ENCODE peak calls at places on chromosomes 16 and 17, in four cellular contexts. One of them, this sample, is unnamed.
A peak's percentile ranks its signal among the peaks of the same experiment; 100 is the strongest.

GRCh38 chr16:20883554-20884239 is 16.5 kb downstream of the DCUN1D3 start:
- DNase-seq in colonic mucosa: no peak
- DNase-seq in body of pancreas: no peak
- DNase-seq in right lobe of liver: no peak
- DNase-seq in this sample: no peak

GRCh38 chr16:75485230-75486013 is 9.8 kb downstream of the CHST6 start:
- DNase-seq in colonic mucosa: no peak
- DNase-seq in body of pancreas: no peak
- DNase-seq in right lobe of liver: no peak
- DNase-seq in this sample: no peak

GRCh38 chr17:9971991-9972390 is 66.9 kb upstream of the RCVRN start:
- DNase-seq in colonic mucosa: peak; percentile 66
- DNase-seq in body of pancreas: no peak
- DNase-seq in right lobe of liver: no peak
- DNase-seq in this sample: peak; percentile 59

GRCh38 chr17:48579738-48580543 is 1.8 kb upstream of the HOXB4 start:
- DNase-seq in colonic mucosa: no peak
- DNase-seq in body of pancreas: no peak
- DNase-seq in right lobe of liver: no peak
- DNase-seq in this sample: no peak

GRCh38 chr17:27429666-27430382 is 26.4 kb upstream of the KSR1 start:
- DNase-seq in colonic mucosa: no peak
- DNase-seq in body of pancreas: no peak
- DNase-seq in right lobe of liver: no peak
- DNase-seq in this sample: no peak

GRCh38 chr16:75262104-75262799 is 10.8 kb upstream of the BCAR1 start:
- DNase-seq in colonic mucosa: peak; percentile 75
- DNase-seq in body of pancreas: peak; percentile 38
- DNase-seq in right lobe of liver: peak; percentile 85
- DNase-seq in this sample: peak; percentile 63

GRCh38 chr17:74972107-74972972 is at the start of gene HID1:
- DNase-seq in colonic mucosa: peak; percentile 81
- DNase-seq in body of pancreas: peak; percentile 87
- DNase-seq in right lobe of liver: peak; percentile 76
- DNase-seq in this sample: peak; percentile 54

GRCh38 chr17:41975099-41976083 is 8.8 kb downstream of the CNP start:
- DNase-seq in colonic mucosa: no peak
- DNase-seq in body of pancreas: no peak
- DNase-seq in right lobe of liver: no peak
- DNase-seq in this sample: no peak

GRCh38 chr17:32241521-32242094 is 24.0 kb upstream of the RHBDL3 start:
- DNase-seq in colonic mucosa: no peak
- DNase-seq in body of pancreas: no peak
- DNase-seq in right lobe of liver: no peak
- DNase-seq in this sample: no peak

GRCh38 chr16:8869212-8869987 is 594 bp upstream of the CARHSP1 start:
- DNase-seq in colonic mucosa: no peak
- DNase-seq in body of pancreas: no peak
- DNase-seq in right lobe of liver: no peak
- DNase-seq in this sample: no peak

GRCh38 chr16:78628526-78628925 is 529.1 kb downstream of the WWOX start:
- DNase-seq in colonic mucosa: no peak
- DNase-seq in body of pancreas: no peak
- DNase-seq in right lobe of liver: no peak
- DNase-seq in this sample: no peak

GRCh38 chr17:66952031-66952524 is 12.4 kb upstream of the CACNG4 start:
- DNase-seq in colonic mucosa: no peak
- DNase-seq in body of pancreas: no peak
- DNase-seq in right lobe of liver: peak; percentile 33
- DNase-seq in this sample: peak; percentile 19

GRCh38 chr17:79833110-79833450 is 6.2 kb downstream of the CBX4 start:
- DNase-seq in colonic mucosa: no peak
- DNase-seq in body of pancreas: no peak
- DNase-seq in right lobe of liver: no peak
- DNase-seq in this sample: no peak

GRCh38 chr17:8062807-8063483 is 24.1 kb downstream of the ALOX15B start:
- DNase-seq in colonic mucosa: no peak
- DNase-seq in body of pancreas: no peak
- DNase-seq in right lobe of liver: no peak
- DNase-seq in this sample: no peak

GRCh38 chr16:23847251-23847650 is 11.5 kb downstream of the PRKCB start:
- DNase-seq in colonic mucosa: no peak
- DNase-seq in body of pancreas: no peak
- DNase-seq in right lobe of liver: no peak
- DNase-seq in this sample: no peak

GRCh38 chr16:84236671-84237070 is 3.1 kb downstream of the KCNG4 start:
- DNase-seq in colonic mucosa: no peak
- DNase-seq in body of pancreas: no peak
- DNase-seq in right lobe of liver: no peak
- DNase-seq in this sample: no peak

GRCh38 chr16:84239186-84239790 is 524 bp downstream of the KCNG4 start:
- DNase-seq in colonic mucosa: no peak
- DNase-seq in body of pancreas: no peak
- DNase-seq in right lobe of liver: no peak
- DNase-seq in this sample: no peak

GRCh38 chr16:84240455-84240854 is 643 bp upstream of the KCNG4 start:
- DNase-seq in colonic mucosa: no peak
- DNase-seq in body of pancreas: no peak
- DNase-seq in right lobe of liver: no peak
- DNase-seq in this sample: no peak

GRCh38 chr16:84239910-84240309 is at the start of gene KCNG4:
- DNase-seq in colonic mucosa: no peak
- DNase-seq in body of pancreas: no peak
- DNase-seq in right lobe of liver: no peak
- DNase-seq in this sample: no peak

GRCh38 chr16:84237994-84238750 is 1.6 kb downstream of the KCNG4 start:
- DNase-seq in colonic mucosa: no peak
- DNase-seq in body of pancreas: no peak
- DNase-seq in right lobe of liver: no peak
- DNase-seq in this sample: no peak
- H3K27me3 ChIP-seq in colonic mucosa: no peaks in the 10 kb centered on the region
- H3K27me3 ChIP-seq in body of pancreas: no peaks in the 10 kb centered on the region
- H3K27me3 ChIP-seq in right lobe of liver: no peaks in the 10 kb centered on the region
- H3K27me3 ChIP-seq in this sample: no peaks in the 10 kb centered on the region

DNA sequence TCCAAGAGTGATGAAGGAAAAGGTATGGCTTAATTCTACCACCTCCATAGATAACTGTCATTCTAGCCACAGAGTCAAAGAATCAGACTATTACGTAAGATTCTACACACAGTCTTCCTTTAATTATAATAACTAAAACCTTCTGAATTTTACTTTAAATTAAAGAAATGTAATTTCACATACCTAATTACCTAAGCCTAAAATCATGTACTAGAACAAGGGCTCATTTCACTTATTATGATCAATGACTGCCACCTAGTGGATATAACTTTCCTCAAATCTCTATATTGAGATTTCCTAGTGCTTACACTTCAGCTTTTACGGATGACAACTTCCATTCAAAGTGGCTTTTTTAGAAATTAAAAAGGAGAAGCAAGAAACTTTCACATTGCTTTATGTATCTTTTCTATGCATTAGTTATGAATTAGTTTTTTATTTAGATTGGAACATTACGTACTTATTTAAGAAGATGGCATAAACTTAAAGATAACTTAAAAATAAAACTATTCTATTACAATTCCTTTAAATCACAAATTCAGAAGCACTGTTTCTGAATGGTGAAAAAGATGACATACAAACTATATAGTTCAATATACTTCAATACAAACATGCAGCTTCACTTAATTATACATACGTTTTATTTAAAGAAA is 18.2 kb upstream of the ABCA10 start:
- DNase-seq in colonic mucosa: no peak
- DNase-seq in body of pancreas: no peak
- DNase-seq in right lobe of liver: no peak
- DNase-seq in this sample: no peak
- TF ChIP-seq CTCF in colonic mucosa: peak; percentile 53
- TF ChIP-seq CTCF in body of pancreas: peak; percentile 71
- TF ChIP-seq CTCF in right lobe of liver: peak; percentile 73
- TF ChIP-seq CTCF in this sample: peak; percentile 55

GRCh38 chr16:67161595-67162058 is 1.9 kb downstream of the FBXL8 start:
- DNase-seq in colonic mucosa: peak; percentile 28
- DNase-seq in body of pancreas: peak; percentile 18
- DNase-seq in right lobe of liver: no peak
- DNase-seq in this sample: no peak
- H3K27me3 ChIP-seq in colonic mucosa: peaks cover 31% of the 10 kb centered on the region
- H3K27me3 ChIP-seq in body of pancreas: no peaks in the 10 kb centered on the region
- H3K27me3 ChIP-seq in right lobe of liver: no peaks in the 10 kb centered on the region
- H3K27me3 ChIP-seq in this sample: no peaks in the 10 kb centered on the region

GRCh38 chr17:82007495-82008257 is 15.0 kb downstream of the CENPX start:
- DNase-seq in colonic mucosa: no peak
- DNase-seq in body of pancreas: no peak
- DNase-seq in right lobe of liver: no peak
- DNase-seq in this sample: no peak
- TF ChIP-seq CTCF in colonic mucosa: no peak
- TF ChIP-seq CTCF in body of pancreas: no peak
- TF ChIP-seq CTCF in right lobe of liver: no peak
- TF ChIP-seq CTCF in this sample: no peak

GRCh38 chr17:82370471-82371332 is 863 bp upstream of the UTS2R start:
- DNase-seq in colonic mucosa: no peak
- DNase-seq in body of pancreas: no peak
- DNase-seq in right lobe of liver: no peak
- DNase-seq in this sample: no peak

GRCh38 chr17:82372591-82373452 is 1.3 kb downstream of the UTS2R start:
- DNase-seq in colonic mucosa: no peak
- DNase-seq in body of pancreas: peak; percentile 64
- DNase-seq in right lobe of liver: no peak
- DNase-seq in this sample: no peak

GRCh38 chr17:82373731-82374625 is 2.4 kb downstream of the UTS2R start:
- DNase-seq in colonic mucosa: no peak
- DNase-seq in body of pancreas: no peak
- DNase-seq in right lobe of liver: no peak
- DNase-seq in this sample: no peak

GRCh38 chr17:82371333-82372062 is at the start of gene UTS2R:
- DNase-seq in colonic mucosa: no peak
- DNase-seq in body of pancreas: no peak
- DNase-seq in right lobe of liver: no peak
- DNase-seq in this sample: no peak

GRCh38 chr17:82372063-82372590 is 562 bp downstream of the UTS2R start:
- DNase-seq in colonic mucosa: no peak
- DNase-seq in body of pancreas: no peak
- DNase-seq in right lobe of liver: no peak
- DNase-seq in this sample: no peak
- H3K27me3 ChIP-seq in colonic mucosa: peaks cover 66% of the 10 kb centered on the region
- H3K27me3 ChIP-seq in body of pancreas: peaks cover 12% of the 10 kb centered on the region
- H3K27me3 ChIP-seq in right lobe of liver: peaks cover 6% of the 10 kb centered on the region
- H3K27me3 ChIP-seq in this sample: peaks cover 19% of the 10 kb centered on the region

DNA sequence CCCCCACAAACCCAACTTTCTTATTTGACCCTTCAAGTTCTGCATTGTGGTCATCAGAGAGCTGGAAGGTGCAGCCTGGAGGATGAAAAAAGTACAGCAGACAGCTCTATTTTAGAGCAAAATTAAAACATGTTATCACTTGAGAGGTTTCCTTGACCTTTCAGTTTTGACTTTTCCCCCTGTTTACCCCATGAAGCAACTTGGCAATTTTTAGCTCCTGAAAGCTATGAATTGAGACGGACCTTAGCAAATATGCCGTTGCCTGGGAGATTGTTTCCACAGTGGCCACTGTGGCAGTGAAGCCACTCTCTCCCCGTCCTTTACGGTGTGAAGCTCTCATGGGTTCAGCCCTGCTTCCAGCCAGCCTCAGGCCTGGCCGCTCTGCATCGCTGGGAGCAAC is 398.6 kb downstream of the CPPED1 start:
- DNase-seq in colonic mucosa: no peak
- DNase-seq in body of pancreas: no peak
- DNase-seq in right lobe of liver: no peak
- DNase-seq in this sample: no peak
- TF ChIP-seq CTCF in colonic mucosa: no peak
- TF ChIP-seq CTCF in body of pancreas: no peak
- TF ChIP-seq CTCF in right lobe of liver: no peak
- TF ChIP-seq CTCF in this sample: no peak

GRCh38 chr17:44966348-44967025 is 1.6 kb downstream of the C1QL1 start:
- DNase-seq in colonic mucosa: no peak
- DNase-seq in body of pancreas: no peak
- DNase-seq in right lobe of liver: no peak
- DNase-seq in this sample: no peak
- H3K27me3 ChIP-seq in colonic mucosa: peaks cover 55% of the 10 kb centered on the region
- H3K27me3 ChIP-seq in body of pancreas: no peaks in the 10 kb centered on the region
- H3K27me3 ChIP-seq in right lobe of liver: no peaks in the 10 kb centered on the region
- H3K27me3 ChIP-seq in this sample: peaks cover 19% of the 10 kb centered on the region

GRCh38 chr17:61426482-61427304 is 25.5 kb upstream of the TBX4 start:
- DNase-seq in colonic mucosa: no peak
- DNase-seq in body of pancreas: no peak
- DNase-seq in right lobe of liver: no peak
- DNase-seq in this sample: no peak
- TF ChIP-seq CTCF in colonic mucosa: no peak
- TF ChIP-seq CTCF in body of pancreas: no peak
- TF ChIP-seq CTCF in right lobe of liver: no peak
- TF ChIP-seq CTCF in this sample: no peak

GRCh38 chr16:27269300-27270150 is 953 bp upstream of the NSMCE1 start:
- DNase-seq in colonic mucosa: no peak
- DNase-seq in body of pancreas: no peak
- DNase-seq in right lobe of liver: no peak
- DNase-seq in this sample: no peak
- H3K27me3 ChIP-seq in colonic mucosa: no peaks in the 10 kb centered on the region
- H3K27me3 ChIP-seq in body of pancreas: no peaks in the 10 kb centered on the region
- H3K27me3 ChIP-seq in right lobe of liver: no peaks in the 10 kb centered on the region
- H3K27me3 ChIP-seq in this sample: no peaks in the 10 kb centered on the region

GRCh38 chr17:13346081-13346533 is 255.6 kb downstream of the HS3ST3A1 start:
- DNase-seq in colonic mucosa: no peak
- DNase-seq in body of pancreas: no peak
- DNase-seq in right lobe of liver: no peak
- DNase-seq in this sample: no peak
- TF ChIP-seq CTCF in colonic mucosa: no peak
- TF ChIP-seq CTCF in body of pancreas: no peak
- TF ChIP-seq CTCF in right lobe of liver: no peak
- TF ChIP-seq CTCF in this sample: no peak

This sample was measured in uterus.